ENCODE peak calls at places on chromosomes 3 and 15, in eight cellular contexts. One of them, this sample, is unnamed.

GRCh38 chr3:63395960-63396359 is 117.9 kb downstream of the SYNPR start:
- DNase-seq in SK-N-SH: no peak
- DNase-seq in tibial nerve: no peak
- DNase-seq in upper lobe of left lung: no peak
- DNase-seq in stomach: no peak
- DNase-seq in transverse colon: no peak
- DNase-seq in sigmoid colon: no peak
- DNase-seq in suprapubic skin: no peak
- DNase-seq in this sample: no peak

GRCh38 chr3:112378989-112379692 is 46.2 kb downstream of the CD200 start:
- DNase-seq in transverse colon: no peak
- DNase-seq in SK-N-SH: no peak
- DNase-seq in upper lobe of left lung: no peak
- DNase-seq in suprapubic skin: no peak
- DNase-seq in stomach: no peak
- DNase-seq in tibial nerve: no peak
- DNase-seq in sigmoid colon: no peak
- DNase-seq in this sample: no peak

GRCh38 chr3:37904614-37905047 is 43.0 kb downstream of the CTDSPL start:
- DNase-seq in sigmoid colon: no peak
- DNase-seq in suprapubic skin: no peak
- DNase-seq in upper lobe of left lung: no peak
- DNase-seq in transverse colon: no peak
- DNase-seq in tibial nerve: no peak
- DNase-seq in SK-N-SH: peak; percentile 32
- DNase-seq in stomach: no peak
- DNase-seq in this sample: no peak

GRCh38 chr15:59885832-59886231 is 118.3 kb upstream of the FOXB1 start:
- DNase-seq in suprapubic skin: no peak
- DNase-seq in tibial nerve: no peak
- DNase-seq in SK-N-SH: peak; percentile 6
- DNase-seq in stomach: no peak
- DNase-seq in upper lobe of left lung: no peak
- DNase-seq in transverse colon: no peak
- DNase-seq in sigmoid colon: no peak
- DNase-seq in this sample: no peak

GRCh38 chr3:89227218-89227617 is 119.8 kb downstream of the EPHA3 start:
- DNase-seq in transverse colon: no peak
- DNase-seq in SK-N-SH: no peak
- DNase-seq in upper lobe of left lung: no peak
- DNase-seq in stomach: no peak
- DNase-seq in tibial nerve: no peak
- DNase-seq in suprapubic skin: no peak
- DNase-seq in sigmoid colon: no peak
- DNase-seq in this sample: no peak

GRCh38 chr15:38885001-38885400 is 320.4 kb upstream of the RASGRP1 start:
- DNase-seq in stomach: no peak
- DNase-seq in suprapubic skin: no peak
- DNase-seq in sigmoid colon: no peak
- DNase-seq in SK-N-SH: no peak
- DNase-seq in upper lobe of left lung: no peak
- DNase-seq in transverse colon: no peak
- DNase-seq in tibial nerve: no peak
- DNase-seq in this sample: no peak

GRCh38 chr15:89089316-89090230 is 1.3 kb downstream of the ABHD2 start:
- DNase-seq in tibial nerve: no peak
- DNase-seq in stomach: no peak
- DNase-seq in transverse colon: no peak
- DNase-seq in upper lobe of left lung: no peak
- DNase-seq in sigmoid colon: peak; percentile 56
- DNase-seq in suprapubic skin: no peak
- DNase-seq in SK-N-SH: no peak
- DNase-seq in this sample: no peak

GRCh38 chr3:134709563-134710312 is 58.9 kb upstream of the KY start:
- DNase-seq in transverse colon: no peak
- DNase-seq in SK-N-SH: no peak
- DNase-seq in suprapubic skin: no peak
- DNase-seq in stomach: no peak
- DNase-seq in tibial nerve: no peak
- DNase-seq in upper lobe of left lung: no peak
- DNase-seq in sigmoid colon: no peak
- DNase-seq in this sample: no peak

GRCh38 chr15:66619152-66619903 is 53.5 kb upstream of the LCTL start:
- DNase-seq in suprapubic skin: peak; percentile 86
- DNase-seq in sigmoid colon: peak; percentile 86
- DNase-seq in stomach: peak; percentile 85
- DNase-seq in transverse colon: peak; percentile 84
- DNase-seq in SK-N-SH: peak; percentile 90
- DNase-seq in upper lobe of left lung: peak; percentile 94
- DNase-seq in tibial nerve: peak; percentile 78
- DNase-seq in this sample: peak; percentile 72

GRCh38 chr15:88918738-88919137 is 5.6 kb upstream of the MFGE8 start:
- DNase-seq in tibial nerve: peak; percentile 71
- DNase-seq in upper lobe of left lung: no peak
- DNase-seq in suprapubic skin: no peak
- DNase-seq in SK-N-SH: no peak
- DNase-seq in transverse colon: peak; percentile 45
- DNase-seq in stomach: peak; percentile 45
- DNase-seq in sigmoid colon: no peak
- DNase-seq in this sample: no peak

GRCh38 chr3:171185359-171185758 is 158.8 kb upstream of the SLC2A2 start:
- DNase-seq in upper lobe of left lung: no peak
- DNase-seq in SK-N-SH: no peak
- DNase-seq in tibial nerve: no peak
- DNase-seq in stomach: no peak
- DNase-seq in sigmoid colon: no peak
- DNase-seq in suprapubic skin: no peak
- DNase-seq in transverse colon: no peak
- DNase-seq in this sample: no peak

GRCh38 chr3:45787551-45787950 is 8.8 kb downstream of the SLC6A20 start:
- DNase-seq in sigmoid colon: no peak
- DNase-seq in upper lobe of left lung: no peak
- DNase-seq in SK-N-SH: no peak
- DNase-seq in suprapubic skin: peak; percentile 13
- DNase-seq in transverse colon: no peak
- DNase-seq in stomach: peak; percentile 3
- DNase-seq in tibial nerve: no peak
- DNase-seq in this sample: no peak

GRCh38 chr3:52891615-52892081 is 5.7 kb downstream of the STIMATE start:
- DNase-seq in stomach: no peak
- DNase-seq in sigmoid colon: no peak
- DNase-seq in SK-N-SH: no peak
- DNase-seq in transverse colon: no peak
- DNase-seq in upper lobe of left lung: no peak
- DNase-seq in tibial nerve: peak; percentile 54
- DNase-seq in suprapubic skin: no peak
- DNase-seq in this sample: no peak

GRCh38 chr3:58551636-58552180 is 14.7 kb upstream of the ACOX2 start:
- DNase-seq in sigmoid colon: no peak
- DNase-seq in suprapubic skin: no peak
- DNase-seq in SK-N-SH: no peak
- DNase-seq in transverse colon: no peak
- DNase-seq in upper lobe of left lung: no peak
- DNase-seq in tibial nerve: no peak
- DNase-seq in stomach: no peak
- DNase-seq in this sample: no peak

GRCh38 chr3:58557496-58557895 is 19.7 kb downstream of the FAM107A start:
- DNase-seq in transverse colon: no peak
- DNase-seq in upper lobe of left lung: no peak
- DNase-seq in SK-N-SH: no peak
- DNase-seq in stomach: no peak
- DNase-seq in sigmoid colon: no peak
- DNase-seq in suprapubic skin: no peak
- DNase-seq in tibial nerve: no peak
- DNase-seq in this sample: no peak

GRCh38 chr3:58559586-58559985 is 17.6 kb downstream of the FAM107A start:
- DNase-seq in stomach: no peak
- DNase-seq in sigmoid colon: no peak
- DNase-seq in transverse colon: no peak
- DNase-seq in SK-N-SH: no peak
- DNase-seq in tibial nerve: no peak
- DNase-seq in upper lobe of left lung: no peak
- DNase-seq in suprapubic skin: peak; percentile 37
- DNase-seq in this sample: no peak

GRCh38 chr3:58556761-58557181 is 19.8 kb upstream of the ACOX2 start:
- DNase-seq in upper lobe of left lung: no peak
- DNase-seq in tibial nerve: no peak
- DNase-seq in sigmoid colon: no peak
- DNase-seq in transverse colon: no peak
- DNase-seq in SK-N-SH: peak; percentile 41
- DNase-seq in suprapubic skin: peak; percentile 56
- DNase-seq in stomach: no peak
- DNase-seq in this sample: no peak

DNA sequence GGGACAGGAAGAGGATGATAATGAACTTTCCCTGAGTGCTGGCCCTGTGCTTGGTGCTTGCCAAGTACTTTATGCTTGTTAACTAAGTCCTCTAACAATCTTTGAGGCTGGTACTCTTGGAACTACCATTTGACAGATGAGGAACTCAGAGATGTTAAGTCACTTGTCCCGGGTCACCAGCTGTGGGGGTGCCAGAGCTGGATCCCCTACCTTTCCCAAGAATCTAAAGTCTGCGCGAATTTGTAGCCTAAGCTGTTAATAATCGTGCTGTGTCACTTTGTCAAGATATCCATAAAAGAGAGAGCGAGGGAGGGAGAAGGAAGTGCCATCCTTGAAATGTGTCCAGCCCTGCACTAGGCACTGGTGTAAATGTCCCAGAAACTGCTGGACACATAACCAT is 19.0 kb upstream of the ACOX2 start:
- DNase-seq in stomach: no peak
- DNase-seq in transverse colon: no peak
- DNase-seq in sigmoid colon: no peak
- DNase-seq in suprapubic skin: peak; percentile 23
- DNase-seq in tibial nerve: no peak
- DNase-seq in upper lobe of left lung: no peak
- DNase-seq in SK-N-SH: no peak
- DNase-seq in this sample: no peak
- TF ChIP-seq EP300 in stomach: no peak
- TF ChIP-seq EP300 in transverse colon: no peak
- TF ChIP-seq EP300 in sigmoid colon: no peak
- TF ChIP-seq EP300 in suprapubic skin: no peak
- TF ChIP-seq EP300 in tibial nerve: no peak
- TF ChIP-seq EP300 in upper lobe of left lung: no peak
- TF ChIP-seq EP300 in SK-N-SH: no peak
- TF ChIP-seq EP300 in this sample: no peak

GRCh38 chr15:57553526-57553925 is 38.2 kb upstream of the MYZAP start:
- DNase-seq in upper lobe of left lung: no peak
- DNase-seq in SK-N-SH: no peak
- DNase-seq in stomach: no peak
- DNase-seq in transverse colon: no peak
- DNase-seq in sigmoid colon: no peak
- DNase-seq in tibial nerve: no peak
- DNase-seq in suprapubic skin: no peak
- DNase-seq in this sample: no peak
- H3K4me1 ChIP-seq in upper lobe of left lung: peaks cover 49% of the 10 kb centered on the region
- H3K4me1 ChIP-seq in SK-N-SH: peaks cover 25% of the 10 kb centered on the region
- H3K4me1 ChIP-seq in stomach: peaks cover 55% of the 10 kb centered on the region
- H3K4me1 ChIP-seq in transverse colon: peaks cover 12% of the 10 kb centered on the region
- H3K4me1 ChIP-seq in sigmoid colon: no peaks in the 10 kb centered on the region
- H3K4me1 ChIP-seq in tibial nerve: no peaks in the 10 kb centered on the region
- H3K4me1 ChIP-seq in suprapubic skin: peaks cover 21% of the 10 kb centered on the region
- H3K4me1 ChIP-seq in this sample: peaks cover 8% of the 10 kb centered on the region

DNA sequence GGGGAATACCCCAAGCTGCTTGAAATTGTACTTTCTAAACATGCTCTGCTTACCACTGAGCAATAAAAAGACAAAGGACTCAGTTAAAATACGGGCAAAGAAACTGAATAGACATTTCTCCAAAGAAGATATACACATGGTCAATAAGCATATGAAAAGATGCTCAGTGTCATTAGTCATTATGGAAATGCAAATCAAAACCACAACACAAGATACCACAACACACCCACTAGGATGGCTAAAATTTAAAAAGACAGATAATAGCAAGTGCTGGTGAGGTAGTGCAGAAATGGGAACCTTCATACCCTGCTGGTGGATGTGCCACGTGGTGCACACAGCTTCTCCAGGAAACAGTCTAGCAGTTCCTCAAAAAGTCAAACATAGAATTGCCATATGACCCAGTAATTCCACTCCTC is 21.3 kb downstream of the LRIG1 start:
- DNase-seq in SK-N-SH: no peak
- DNase-seq in tibial nerve: no peak
- DNase-seq in upper lobe of left lung: no peak
- DNase-seq in suprapubic skin: no peak
- DNase-seq in stomach: no peak
- DNase-seq in sigmoid colon: no peak
- DNase-seq in transverse colon: no peak
- DNase-seq in this sample: no peak
- TF ChIP-seq EP300 in SK-N-SH: no peak
- TF ChIP-seq EP300 in tibial nerve: no peak
- TF ChIP-seq EP300 in upper lobe of left lung: no peak
- TF ChIP-seq EP300 in suprapubic skin: no peak
- TF ChIP-seq EP300 in stomach: no peak
- TF ChIP-seq EP300 in sigmoid colon: no peak
- TF ChIP-seq EP300 in transverse colon: no peak
- TF ChIP-seq EP300 in this sample: no peak

GRCh38 chr15:90208372-90208771 is 7.2 kb downstream of the SEMA4B start:
- DNase-seq in sigmoid colon: no peak
- DNase-seq in tibial nerve: no peak
- DNase-seq in upper lobe of left lung: no peak
- DNase-seq in stomach: no peak
- DNase-seq in SK-N-SH: no peak
- DNase-seq in transverse colon: no peak
- DNase-seq in suprapubic skin: no peak
- DNase-seq in this sample: no peak

GRCh38 chr15:90205886-90206285 is 4.8 kb downstream of the SEMA4B start:
- DNase-seq in suprapubic skin: no peak
- DNase-seq in transverse colon: no peak
- DNase-seq in upper lobe of left lung: no peak
- DNase-seq in tibial nerve: no peak
- DNase-seq in sigmoid colon: peak; percentile 72
- DNase-seq in SK-N-SH: no peak
- DNase-seq in stomach: no peak
- DNase-seq in this sample: no peak

GRCh38 chr15:90209591-90209990 is 8.5 kb downstream of the SEMA4B start:
- DNase-seq in upper lobe of left lung: no peak
- DNase-seq in suprapubic skin: no peak
- DNase-seq in tibial nerve: no peak
- DNase-seq in sigmoid colon: no peak
- DNase-seq in SK-N-SH: no peak
- DNase-seq in transverse colon: no peak
- DNase-seq in stomach: no peak
- DNase-seq in this sample: no peak

GRCh38 chr15:90205050-90205848 is 4.1 kb downstream of the SEMA4B start:
- DNase-seq in transverse colon: no peak
- DNase-seq in tibial nerve: no peak
- DNase-seq in stomach: no peak
- DNase-seq in suprapubic skin: no peak
- DNase-seq in upper lobe of left lung: no peak
- DNase-seq in sigmoid colon: no peak
- DNase-seq in SK-N-SH: peak; percentile 9
- DNase-seq in this sample: no peak

DNA sequence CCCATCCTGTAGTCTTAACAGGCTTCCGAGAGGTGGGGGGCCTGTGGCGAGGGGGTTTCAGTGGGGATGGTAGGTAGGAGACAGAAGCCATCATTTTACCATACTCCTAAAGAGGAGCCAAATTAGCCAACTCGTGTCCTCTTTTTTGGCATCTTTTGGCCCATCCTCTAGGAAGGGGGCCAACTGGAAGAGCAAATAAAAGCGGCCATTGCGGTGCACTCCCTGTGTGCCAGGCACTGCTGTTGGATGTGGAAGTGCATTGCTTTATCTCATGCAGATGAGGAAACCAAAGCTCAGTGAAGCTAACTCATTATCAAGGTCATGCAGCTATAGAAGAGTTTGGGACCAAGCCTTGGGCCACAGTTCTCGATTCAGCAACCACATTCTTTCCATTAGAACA is 6.1 kb downstream of the SEMA4B start:
- DNase-seq in SK-N-SH: no peak
- DNase-seq in transverse colon: no peak
- DNase-seq in stomach: no peak
- DNase-seq in upper lobe of left lung: no peak
- DNase-seq in tibial nerve: no peak
- DNase-seq in sigmoid colon: no peak
- DNase-seq in suprapubic skin: no peak
- DNase-seq in this sample: no peak
- H3K4me1 ChIP-seq in SK-N-SH: peaks cover 62% of the 10 kb centered on the region
- H3K4me1 ChIP-seq in transverse colon: peaks cover 48% of the 10 kb centered on the region
- H3K4me1 ChIP-seq in stomach: peaks cover 46% of the 10 kb centered on the region
- H3K4me1 ChIP-seq in upper lobe of left lung: peaks cover 24% of the 10 kb centered on the region
- H3K4me1 ChIP-seq in tibial nerve: peaks cover 34% of the 10 kb centered on the region
- H3K4me1 ChIP-seq in sigmoid colon: no peaks in the 10 kb centered on the region
- H3K4me1 ChIP-seq in suprapubic skin: peaks cover 66% of the 10 kb centered on the region
- H3K4me1 ChIP-seq in this sample: peaks cover 7% of the 10 kb centered on the region